ENCODE peak calls at places on chromosomes 12 and 14, in ten cellular contexts. X, Y, Z, C, U, D, I, A, E and W are unnamed samples.

GRCh38 chr12:26204612-26205289 is 9.4 kb downstream of the SSPN start:
- DNase-seq in X (no peak), I (peak), Y (no peak), U (no peak), C (no peak), Z (no peak), E (no peak), A (no peak), D (no peak), W (no peak)

GRCh38 chr12:53096761-53097160 is 706 bp upstream of the IGFBP6 start:
- DNase-seq in U (no peak), Z (no peak), Y (no peak), X (no peak), C (no peak), D (peak), I (no peak), A (no peak), E (peak), W (no peak)

GRCh38 chr12:104137175-104137901 is 672 bp downstream of the NFYB start:
- DNase-seq in U (no peak), I (peak), A (no peak), Z (peak), D (peak), X (peak), Y (peak), E (peak), C (peak), W (peak)

GRCh38 chr12:132140501-132140900 is 3.6 kb downstream of the DDX51 start:
- DNase-seq in D (no peak), U (no peak), C (no peak), Y (no peak), I (peak), E (no peak), Z (no peak), X (no peak), A (peak), W (peak)

GRCh38 chr14:68791078-68791983 is 1.5 kb downstream of the ZFP36L1 start:
- DNase-seq in U (peak), I (peak), X (no peak), C (no peak), D (no peak), Z (no peak), E (peak), Y (no peak), A (no peak), W (peak)

GRCh38 chr12:84642201-84642600 is 270.4 kb downstream of the SLC6A15 start:
- DNase-seq in A (no peak), X (no peak), U (no peak), E (no peak), Z (no peak), I (no peak), Y (no peak), D (no peak), C (no peak), W (no peak)

GRCh38 chr12:65941388-65941787 is 117.1 kb downstream of the HMGA2 start:
- DNase-seq in C (no peak), E (no peak), Z (no peak), U (no peak), D (no peak), I (no peak), X (no peak), Y (no peak), A (no peak), W (no peak)

GRCh38 chr14:99522934-99523660 is 41.9 kb downstream of the CCNK start:
- DNase-seq in U (no peak), C (no peak), I (no peak), E (peak), X (no peak), D (no peak), Y (no peak), A (no peak), Z (peak), W (no peak)

GRCh38 chr12:30746190-30746589 is 8.6 kb downstream of the CAPRIN2 start:
- DNase-seq in D (no peak), I (no peak), A (no peak), Z (no peak), E (no peak), U (no peak), X (no peak), Y (no peak), C (no peak), W (no peak)

GRCh38 chr14:99946652-99947489 is 118.4 kb upstream of the EVL start:
- DNase-seq in E (no peak), U (no peak), A (no peak), Y (no peak), D (no peak), I (no peak), Z (peak), C (peak), X (peak), W (peak)

GRCh38 chr12:108140501-108140900 is 11.4 kb downstream of the WSCD2 start:
- DNase-seq in I (no peak), X (no peak), E (no peak), U (no peak), C (no peak), Z (no peak), Y (no peak), D (no peak), A (no peak), W (no peak)

GRCh38 chr14:99682809-99683618 is 1.1 kb upstream of the CYP46A1 start:
- DNase-seq in E (peak), Y (peak), C (peak), D (peak), Z (peak), U (peak), X (peak), I (peak), A (peak), W (peak)

GRCh38 chr12:76080729-76081415 is 3.6 kb downstream of the NAP1L1 start:
- DNase-seq in A (no peak), E (no peak), D (no peak), X (peak), C (peak), Y (no peak), I (no peak), U (no peak), Z (no peak), W (no peak)

GRCh38 chr12:15216036-15216889 is 5.0 kb downstream of the RERG start:
- DNase-seq in C (no peak), I (no peak), E (no peak), Z (no peak), A (no peak), Y (no peak), U (no peak), D (no peak), X (no peak), W (no peak)

GRCh38 chr14:23366163-23366921 is 1.4 kb upstream of the EFS start:
- DNase-seq in U (no peak), Z (peak), A (peak), D (peak), I (peak), Y (peak), C (no peak), E (peak), X (no peak), W (peak)

GRCh38 chr12:79547044-79547734 is 143.6 kb downstream of the PAWR start:
- DNase-seq in Y (peak), C (peak), A (no peak), I (no peak), E (no peak), U (no peak), D (no peak), X (no peak), Z (peak), W (no peak)

GRCh38 chr12:47947273-47947672 is 16.1 kb upstream of the TMEM106C start:
- DNase-seq in I (no peak), D (no peak), X (no peak), C (no peak), E (peak), Z (no peak), A (no peak), Y (no peak), U (no peak), W (no peak)

GRCh38 chr14:96205994-96206392 is 1.4 kb downstream of the BDKRB2 start:
- DNase-seq in C (no peak), I (no peak), D (no peak), Y (no peak), Z (no peak), U (no peak), X (peak), A (no peak), E (no peak), W (no peak)

GRCh38 chr12:30694412-30694955 is 1.2 kb downstream of the IPO8 start:
- DNase-seq in A (no peak), E (no peak), D (no peak), I (no peak), Z (no peak), C (no peak), U (no peak), X (peak), Y (no peak), W (no peak)

GRCh38 chr12:121793501-121793835 is at the start of gene RHOF:
- DNase-seq in X (no peak), Y (no peak), A (no peak), D (no peak), U (no peak), E (peak), Z (peak), C (no peak), I (no peak), W (no peak)

GRCh38 chr14:29222671-29223268 is 456.2 kb downstream of the FOXG1 start:
- DNase-seq in Z (no peak), C (no peak), E (no peak), X (peak), A (no peak), D (no peak), U (no peak), Y (no peak), I (no peak), W (peak)

GRCh38 chr14:61927015-61927414 is 164.8 kb downstream of the SNAPC1 start:
- DNase-seq in I (no peak), E (no peak), Z (no peak), C (no peak), X (no peak), Y (no peak), D (no peak), U (no peak), A (no peak), W (no peak)

GRCh38 chr12:3214508-3215365 is 137.6 kb downstream of the TSPAN9 start:
- DNase-seq in I (no peak), D (no peak), Y (peak), X (no peak), A (no peak), U (no peak), C (no peak), Z (no peak), E (no peak), W (no peak)

GRCh38 chr12:6613776-6614512 is 6.8 kb upstream of the CHD4 start:
- DNase-seq in X (peak), Z (peak), Y (peak), D (peak), I (peak), A (peak), C (peak), E (peak), U (peak), W (peak)
- TF ChIP-seq POLR2A in X (peak), Z (peak), Y (peak), D (no peak), I (no peak), A (no peak), C (no peak), E (no peak), U (no peak), W (no peak)

GRCh38 chr12:118164798-118165486 is 29.0 kb downstream of the PEBP1 start:
- DNase-seq in A (no peak), I (no peak), D (no peak), X (peak), Y (no peak), U (no peak), Z (no peak), C (peak), E (no peak), W (peak)
- TF ChIP-seq CTCF in A (peak), I (peak), D (no peak), X (peak), Y (no peak), U (no peak), Z (no peak), C (peak), E (peak), W (peak)

GRCh38 chr12:88578821-88579518 is 1.3 kb downstream of the KITLG start:
- DNase-seq in I (no peak), C (peak), A (no peak), Z (peak), X (peak), Y (no peak), E (peak), U (no peak), D (no peak), W (peak)

GRCh38 chr12:88579941-88580871 is at the start of gene KITLG:
- DNase-seq in U (peak), C (peak), E (peak), Z (peak), D (peak), Y (peak), X (peak), I (peak), A (peak), W (peak)

GRCh38 chr12:88579572-88579940 is 715 bp downstream of the KITLG start:
- DNase-seq in Y (peak), E (peak), X (no peak), U (no peak), C (peak), I (peak), Z (peak), D (no peak), A (peak), W (peak)

GRCh38 chr12:88577537-88577936 is 2.7 kb downstream of the KITLG start:
- DNase-seq in X (no peak), I (no peak), D (no peak), C (peak), A (no peak), Z (no peak), U (no peak), E (no peak), Y (no peak), W (no peak)

DNA sequence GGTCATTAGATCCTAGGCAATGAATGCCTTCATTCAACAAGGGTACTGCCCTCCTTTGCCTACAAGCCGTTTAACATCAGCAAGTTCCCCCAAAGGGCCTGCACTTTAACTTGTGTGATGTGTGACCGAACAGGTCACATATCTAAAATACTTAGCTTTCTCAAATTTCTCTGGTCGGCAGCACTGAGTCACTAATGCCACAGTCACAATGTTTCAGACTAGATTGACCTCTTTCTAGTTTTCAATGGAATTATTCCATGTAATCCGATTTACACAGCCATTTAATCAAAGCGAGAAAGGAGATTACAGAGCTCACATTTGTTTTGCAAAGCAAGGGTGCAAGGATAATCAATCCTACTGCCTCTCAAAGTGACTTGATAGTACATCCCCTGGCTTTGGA is 2.0 kb downstream of the KITLG start:
- DNase-seq in Y (no peak), C (no peak), D (no peak), E (no peak), A (no peak), I (no peak), X (no peak), U (no peak), Z (no peak), W (peak)
- H3K4me3 ChIP-seq in Y (peak), C (peak), D (peak), E (peak), A (peak), I (peak), X (no peak), U (peak), Z (peak), W (peak)

GRCh38 chr14:102554835-102555819 is 37.3 kb upstream of the RCOR1 start:
- DNase-seq in I (no peak), C (no peak), A (no peak), D (no peak), X (peak), U (no peak), Y (no peak), Z (peak), E (peak), W (peak)
- TF ChIP-seq POLR2A in I (no peak), C (no peak), A (no peak), D (no peak), X (no peak), U (no peak), Y (peak), Z (peak), E (no peak), W (no peak)

DNA sequence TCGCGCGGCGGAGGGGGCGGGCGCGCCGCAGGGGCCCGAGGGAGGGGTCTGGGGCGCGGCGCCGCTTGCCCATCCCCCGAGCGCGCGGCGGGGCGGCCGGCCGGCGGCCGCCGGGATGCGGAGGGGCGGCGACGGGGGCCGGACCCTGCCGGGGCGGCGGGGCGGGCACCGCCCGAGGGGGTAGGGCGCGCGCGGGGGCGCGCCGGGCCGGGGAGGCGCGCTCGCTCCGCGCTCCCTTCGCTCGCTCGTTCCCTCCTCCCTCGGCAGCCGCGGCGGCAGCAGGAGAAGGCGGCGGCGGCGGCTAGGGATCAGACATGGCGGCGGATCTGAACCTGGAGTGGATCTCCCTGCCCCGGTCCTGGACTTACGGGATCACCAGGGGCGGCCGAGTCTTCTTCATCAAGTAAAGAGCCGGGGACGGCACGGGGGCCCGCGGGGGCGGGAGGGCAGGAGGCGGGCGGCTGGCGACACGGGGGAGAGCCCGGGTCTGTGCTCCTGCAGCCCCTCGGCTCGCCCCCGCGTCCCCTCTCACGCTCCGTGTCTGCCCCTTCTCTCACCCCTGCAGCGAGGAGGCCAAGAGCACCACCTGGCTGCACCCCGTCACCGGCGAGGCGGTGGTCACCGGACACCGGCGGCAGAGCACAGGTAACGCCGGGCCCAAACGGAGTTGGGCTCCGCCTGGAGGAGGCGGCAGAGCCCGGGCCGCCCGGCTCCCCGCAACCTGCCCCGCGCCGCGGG is at the start of gene PLEKHA5:
- DNase-seq in E (peak), Y (peak), U (no peak), I (peak), A (peak), C (peak), Z (peak), X (peak), D (peak), W (peak)
- TF ChIP-seq CTCF in E (no peak), Y (peak), U (peak), I (peak), A (no peak), C (peak), Z (no peak), X (no peak), D (no peak), W (no peak)

DNA sequence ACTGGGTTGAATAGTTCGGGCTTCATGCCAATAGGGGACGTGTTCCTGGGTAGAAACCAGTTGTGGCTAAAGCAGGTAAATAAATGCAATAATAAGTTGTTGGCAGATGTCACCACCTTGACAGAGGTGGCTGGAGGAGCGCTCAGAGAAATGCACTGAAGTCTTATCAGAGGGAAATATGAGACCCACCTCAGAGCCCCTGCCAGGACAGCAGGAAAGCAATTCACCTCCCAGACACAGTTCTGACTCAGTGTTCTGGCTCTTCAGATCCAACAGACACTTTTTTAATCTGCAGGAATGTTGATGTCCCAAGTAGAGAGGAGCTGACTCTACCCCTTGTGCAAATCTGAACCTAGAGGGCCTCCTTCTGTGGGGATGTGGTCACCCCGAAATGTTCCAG is 687.1 kb upstream of the FBXO33 start:
- DNase-seq in C (no peak), Z (no peak), A (no peak), Y (no peak), E (no peak), X (no peak), U (no peak), I (no peak), D (no peak), W (no peak)
- H3K4me3 ChIP-seq in C (no peak), Z (no peak), A (no peak), Y (no peak), E (no peak), X (no peak), U (no peak), I (no peak), D (no peak), W (no peak)

DNA sequence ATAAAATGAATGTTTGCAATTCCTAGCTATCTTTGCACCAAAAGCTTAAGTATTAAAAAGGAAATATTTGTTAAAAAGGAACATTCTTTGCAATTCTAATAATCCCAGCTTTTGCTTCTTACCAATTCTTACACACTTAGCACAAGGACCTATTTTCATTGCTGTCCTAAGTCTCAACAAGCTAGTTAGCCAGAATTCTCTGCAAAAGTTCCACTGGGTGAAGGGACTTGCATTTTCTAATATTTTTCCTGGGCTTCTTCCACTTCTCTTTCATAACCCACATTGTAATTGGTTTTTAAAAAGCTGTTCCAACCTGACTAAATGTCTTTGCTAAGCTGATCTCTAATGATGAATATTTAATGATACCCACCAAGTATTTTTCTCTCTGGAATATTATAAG is 307.7 kb upstream of the DIO2 start:
- DNase-seq in Y (no peak), Z (no peak), U (no peak), C (no peak), A (no peak), X (no peak), I (no peak), E (no peak), D (no peak), W (no peak)
- TF ChIP-seq POLR2A in Y (no peak), Z (no peak), U (no peak), C (no peak), A (no peak), X (no peak), I (no peak), E (no peak), D (no peak), W (no peak)

GRCh38 chr14:79254069-79254775 is 957.1 kb downstream of the DIO2 start:
- DNase-seq in Y (no peak), Z (no peak), C (no peak), E (no peak), A (no peak), X (no peak), D (no peak), I (no peak), U (peak), W (no peak)

GRCh38 chr14:79251278-79251677 is 960.0 kb downstream of the DIO2 start:
- DNase-seq in C (no peak), D (no peak), U (no peak), X (no peak), A (no peak), E (no peak), Y (no peak), I (no peak), Z (no peak), W (no peak)

GRCh38 chr14:79260406-79260805 is 950.9 kb downstream of the DIO2 start:
- DNase-seq in X (no peak), Y (no peak), Z (no peak), E (no peak), D (no peak), C (no peak), I (no peak), A (no peak), U (peak), W (no peak)

GRCh38 chr14:79253576-79253975 is 957.7 kb downstream of the DIO2 start:
- DNase-seq in C (no peak), A (no peak), I (no peak), D (no peak), X (no peak), Z (no peak), Y (no peak), E (no peak), U (peak), W (no peak)

GRCh38 chr14:79256311-79256879 is 954.9 kb downstream of the DIO2 start:
- DNase-seq in D (no peak), E (no peak), C (no peak), A (no peak), X (no peak), U (peak), I (no peak), Y (no peak), Z (no peak), W (no peak)
- TF ChIP-seq CTCF in D (no peak), E (no peak), C (no peak), A (no peak), X (no peak), U (no peak), I (no peak), Y (peak), Z (no peak), W (no peak)

GRCh38 chr12:49903700-49904423 is at the start of gene FAIM2:
- DNase-seq in U (no peak), X (no peak), A (no peak), E (peak), C (no peak), D (no peak), I (peak), Y (no peak), Z (peak), W (peak)
- H3K4me3 ChIP-seq in U (peak), X (no peak), A (peak), E (peak), C (no peak), D (peak), I (peak), Y (peak), Z (peak), W (peak)